ENCODE peak calls at places on chromosomes 7 and 10, in ten cellular contexts. B is astrocyte of the hippocampus; G is NCI-H510A treated with DMSO at 0.1 percent for 48 hours; K is cerebellum; D is effector CD8-positive, alpha-beta T cell; O is HT-29; F is stimulated activated CD8-positive, alpha-beta memory T cell treated with anti-CD3 and anti-CD28 coated beads, Interleukin-7, amount 100 ng/mL, for 24 hours; H is activated T-helper 1 cell treated with anti-CD3 and anti-CD28 coated beads, Interleukin-12 subunit alpha, Interleukin-12 subunit beta, Interleukin-2, Interleukin-4 antibody, amounts not matched to agents 30 ng/mL and 10 ng/mL and 1 ng/mL, durations not matched to agents 14 hours and 24 hours and 36 hours; A is stimulated activated CD4-positive, alpha-beta T cell treated with anti-CD3 and anti-CD28 coated beads, Interleukin-15, amount 100 ng/mL, for 1 hour; P is suprapubic skin. T is an unnamed sample.

GRCh38 chr10:69328346-69328687 is 50.0 kb downstream of the HK1 start:
- DNase-seq in H (no peak), D (no peak), B (no peak), P (no peak), A (no peak), K (no peak), G (no peak), F (no peak), O (no peak), T (no peak)

GRCh38 chr10:89363766-89364407 is 14.0 kb upstream of the IFIT1B start:
- DNase-seq in O (no peak), P (no peak), F (no peak), H (no peak), B (no peak), K (no peak), D (no peak), G (no peak), A (no peak), T (no peak)

GRCh38 chr7:37920305-37920618 is 178 bp upstream of the EPDR1 start:
- DNase-seq in F (no peak), K (no peak), G (no peak), P (no peak), D (no peak), O (no peak), B (no peak), H (no peak), A (no peak), T (no peak)

GRCh38 chr7:91550931-91551330 is 286.7 kb downstream of the FZD1 start:
- DNase-seq in K (no peak), O (no peak), H (no peak), P (no peak), F (no peak), A (no peak), D (no peak), B (peak), G (no peak), T (no peak)

GRCh38 chr7:13778967-13779366 is 210.5 kb downstream of the ETV1 start:
- DNase-seq in B (peak), D (no peak), O (peak), H (no peak), K (no peak), F (no peak), P (no peak), A (no peak), G (no peak), T (peak)

GRCh38 chr7:102080371-102081243 is 206.1 kb upstream of the SH2B2 start:
- DNase-seq in F (no peak), H (no peak), O (no peak), D (no peak), G (no peak), B (peak), P (peak), A (no peak), K (peak), T (peak)

GRCh38 chr7:85078181-85078580 is 108.7 kb downstream of the SEMA3D start:
- DNase-seq in H (no peak), D (no peak), K (no peak), F (no peak), G (no peak), B (no peak), O (no peak), A (no peak), P (no peak), T (no peak)

GRCh38 chr10:51389415-51390342 is 309.7 kb downstream of the CSTF2T start:
- DNase-seq in A (no peak), F (peak), H (peak), P (no peak), D (no peak), B (peak), K (no peak), O (peak), G (no peak), T (no peak)

GRCh38 chr10:113053091-113053490 is 103.0 kb downstream of the TCF7L2 start:
- DNase-seq in G (no peak), O (no peak), D (no peak), H (no peak), F (no peak), A (no peak), B (no peak), K (no peak), P (peak), T (no peak)

GRCh38 chr10:90723416-90724068 is 134.3 kb downstream of the HTR7 start:
- DNase-seq in H (no peak), O (no peak), P (no peak), F (no peak), A (no peak), K (no peak), G (no peak), B (no peak), D (no peak), T (no peak)

GRCh38 chr10:18473424-18474110 is 177.8 kb downstream of the NSUN6 start:
- DNase-seq in A (no peak), H (no peak), F (no peak), K (peak), O (no peak), P (no peak), G (no peak), D (no peak), B (peak), T (no peak)

GRCh38 chr7:25831901-25832411 is 320.0 kb upstream of the NFE2L3 start:
- DNase-seq in O (no peak), F (no peak), H (no peak), G (no peak), P (no peak), K (no peak), A (no peak), B (peak), D (no peak), T (no peak)

T was measured in hypothalamus.